ENCODE peak calls at places on chromosomes 6 and 20, in nine cellular contexts. S is adrenal gland; V is uterus; F is body of pancreas; Q is cardiac muscle cell; Z is CD4-positive, alpha-beta memory T cell; J is GM23248; K is CD8-positive, alpha-beta T cell; R is lung. U is an unnamed sample. For H3K36me3, the result is how much of the 10 kb centered on the place peaks cover.

GRCh38 chr6:117545161-117545595 is 57.1 kb downstream of the GOPC start:
- DNase-seq in R (no peak), F (no peak), S (no peak), V (no peak), J (no peak), K (no peak), Q (no peak), Z (no peak), U (peak)

GRCh38 chr6:52992980-52993379 is 2.1 kb downstream of the GSTA4 start:
- DNase-seq in F (no peak), S (peak), Z (no peak), J (peak), V (no peak), K (no peak), Q (no peak), R (no peak), U (no peak)

GRCh38 chr6:100078509-100078908 is 84.5 kb upstream of the MCHR2 start:
- DNase-seq in V (no peak), J (peak), K (no peak), Q (peak), S (peak), R (no peak), F (peak), Z (no peak), U (peak)

GRCh38 chr6:53426544-53427270 is 78.0 kb upstream of the ELOVL5 start:
- DNase-seq in R (no peak), K (no peak), F (no peak), S (no peak), V (no peak), J (no peak), Q (no peak), Z (no peak), U (no peak)

GRCh38 chr6:25138697-25139051 is 140.5 kb upstream of the CARMIL1 start:
- DNase-seq in Z (peak), J (peak), V (no peak), K (no peak), S (no peak), Q (no peak), F (no peak), R (no peak), U (peak)

GRCh38 chr20:36162272-36162966 is 7.9 kb downstream of the EPB41L1 start:
- DNase-seq in F (no peak), V (no peak), S (peak), K (no peak), Q (no peak), Z (no peak), R (no peak), J (peak), U (no peak)

GRCh38 chr6:89412071-89413005 is at the start of gene RRAGD:
- DNase-seq in S (peak), V (peak), R (peak), J (peak), Q (peak), F (peak), Z (peak), K (peak), U (peak)

GRCh38 chr6:10521104-10521808 is at the start of gene GCNT2:
- DNase-seq in J (no peak), V (no peak), Z (no peak), R (peak), S (no peak), F (no peak), K (no peak), Q (peak), U (peak)

GRCh38 chr6:119539066-119539746 is 189.6 kb upstream of the MAN1A1 start:
- DNase-seq in V (no peak), K (no peak), F (no peak), J (no peak), Z (no peak), R (no peak), S (no peak), Q (no peak), U (no peak)

GRCh38 chr6:35319346-35320030 is 21.9 kb downstream of the DEF6 start:
- DNase-seq in S (no peak), Q (no peak), K (no peak), F (no peak), V (no peak), Z (no peak), J (no peak), R (no peak), U (peak)

GRCh38 chr6:99520855-99521556 is 5.8 kb upstream of the USP45 start:
- DNase-seq in R (peak), Z (peak), F (peak), V (peak), K (peak), S (peak), J (peak), Q (peak), U (peak)

GRCh38 chr20:44131704-44132103 is 55.3 kb downstream of the JPH2 start:
- DNase-seq in S (no peak), Q (no peak), R (no peak), J (no peak), F (no peak), K (no peak), Z (no peak), V (no peak), U (no peak)

GRCh38 chr20:11144114-11144513 is 470.3 kb upstream of the JAG1 start:
- DNase-seq in Q (no peak), F (no peak), Z (no peak), R (no peak), J (peak), K (no peak), S (no peak), V (peak), U (no peak)

GRCh38 chr20:20831794-20832193 is 119.3 kb upstream of the RALGAPA2 start:
- DNase-seq in F (no peak), R (no peak), J (no peak), S (no peak), Q (no peak), Z (no peak), K (no peak), V (no peak), U (no peak)

GRCh38 chr6:143368426-143368825 is 82.1 kb downstream of the ADAT2 start:
- DNase-seq in J (peak), S (no peak), Z (no peak), V (no peak), F (no peak), K (no peak), R (no peak), Q (no peak), U (no peak)

GRCh38 chr6:152378154-152378553 is 259.0 kb downstream of the SYNE1 start:
- DNase-seq in Q (no peak), S (no peak), Z (no peak), R (no peak), F (no peak), K (no peak), J (peak), V (no peak), U (no peak)

GRCh38 chr6:98827295-98828159 is 6.8 kb upstream of the POU3F2 start:
- DNase-seq in V (no peak), J (peak), K (no peak), S (no peak), F (no peak), R (no peak), Z (no peak), Q (peak), U (no peak)

GRCh38 chr6:45741437-45742166 is 274.1 kb downstream of the CLIC5 start:
- DNase-seq in F (no peak), R (peak), Z (no peak), Q (no peak), J (peak), V (no peak), S (peak), K (no peak), U (no peak)

GRCh38 chr20:53369871-53370270 is 223.8 kb downstream of the ZNF217 start:
- DNase-seq in K (no peak), V (no peak), Z (no peak), S (no peak), Q (no peak), J (no peak), F (no peak), R (no peak), U (no peak)

GRCh38 chr20:37417857-37418501 is 72.0 kb downstream of the SRC start:
- DNase-seq in F (no peak), R (no peak), V (no peak), J (peak), K (no peak), Q (no peak), S (no peak), Z (no peak), U (no peak)

GRCh38 chr20:45987108-45987780 is 15.2 kb upstream of the ZNF335 start:
- DNase-seq in R (peak), K (peak), Z (peak), Q (peak), F (peak), V (no peak), S (peak), J (peak), U (peak)

GRCh38 chr20:48463916-48464315 is 363.9 kb downstream of the PREX1 start:
- DNase-seq in S (no peak), R (no peak), Z (no peak), F (no peak), Q (peak), V (peak), K (no peak), J (peak), U (no peak)

GRCh38 chr6:106882133-106882532 is 92.4 kb downstream of the CD24 start:
- DNase-seq in V (no peak), K (no peak), Z (no peak), Q (no peak), S (no peak), F (no peak), J (no peak), R (no peak), U (no peak)

GRCh38 chr6:159152014-159152413 is 17.2 kb upstream of the FNDC1 start:
- DNase-seq in Q (no peak), Z (no peak), J (peak), V (no peak), F (no peak), R (no peak), K (no peak), S (no peak), U (no peak)

GRCh38 chr6:15739867-15740266 is 77.0 kb upstream of the DTNBP1 start:
- DNase-seq in S (no peak), J (no peak), V (no peak), Z (no peak), F (no peak), Q (no peak), R (no peak), K (no peak), U (no peak)

GRCh38 chr20:53940883-53941546 is 129.4 kb downstream of the BCAS1 start:
- DNase-seq in J (peak), R (no peak), V (no peak), Z (no peak), F (no peak), S (peak), Q (no peak), K (no peak), U (peak)

GRCh38 chr6:85008311-85009015 is 244.1 kb upstream of the TBX18 start:
- DNase-seq in R (no peak), Q (no peak), S (no peak), V (no peak), Z (no peak), K (no peak), F (no peak), J (peak), U (no peak)

GRCh38 chr20:20731000-20731944 is 18.8 kb upstream of the RALGAPA2 start:
- DNase-seq in R (no peak), K (no peak), S (no peak), Q (no peak), V (no peak), Z (no peak), J (no peak), F (no peak), U (no peak)

GRCh38 chr6:133977983-133978895 is 25.2 kb downstream of the TBPL1 start:
- DNase-seq in F (peak), K (no peak), J (peak), Q (no peak), Z (no peak), S (peak), V (peak), R (no peak), U (peak)

GRCh38 chr6:128465368-128466343 is 54.7 kb downstream of the PTPRK start:
- DNase-seq in R (no peak), Q (no peak), K (no peak), F (no peak), S (no peak), V (no peak), J (peak), Z (no peak), U (peak)

GRCh38 chr20:63099426-63100267 is 92.9 kb upstream of the BHLHE23 start:
- DNase-seq in Q (no peak), V (no peak), J (no peak), R (no peak), F (peak), K (no peak), S (no peak), Z (no peak), U (no peak)

GRCh38 chr6:20534906-20535305 is 649 bp downstream of the CDKAL1 start:
- DNase-seq in F (no peak), V (no peak), S (no peak), Z (peak), R (no peak), Q (no peak), K (peak), J (peak), U (peak)

GRCh38 chr6:149897015-149897697 is 757 bp downstream of the RAET1E start:
- DNase-seq in R (peak), S (peak), Q (no peak), J (peak), V (peak), Z (no peak), F (peak), K (no peak), U (peak)

GRCh38 chr6:38640216-38640909 is 634 bp upstream of the BTBD9 start:
- DNase-seq in S (peak), J (peak), R (no peak), Z (no peak), F (no peak), Q (no peak), K (peak), V (no peak), U (no peak)

GRCh38 chr6:10425973-10426780 is 11.3 kb upstream of the TFAP2A start:
- DNase-seq in Z (no peak), S (no peak), Q (peak), K (no peak), J (peak), R (no peak), F (peak), V (no peak), U (no peak)

GRCh38 chr6:81366970-81367369 is 385.5 kb downstream of the TENT5A start:
- DNase-seq in R (no peak), F (no peak), K (no peak), Z (no peak), Q (no peak), V (no peak), J (no peak), S (peak), U (no peak)

GRCh38 chr20:23136893-23137745 is 51.0 kb upstream of the CD93 start:
- DNase-seq in Z (no peak), J (no peak), S (no peak), V (no peak), R (no peak), K (no peak), F (peak), Q (no peak), U (no peak)

GRCh38 chr6:44003345-44004061 is 123.7 kb downstream of the MRPL14 start:
- DNase-seq in R (no peak), S (no peak), J (no peak), Z (no peak), V (no peak), F (peak), K (no peak), Q (no peak), U (no peak)

DNA sequence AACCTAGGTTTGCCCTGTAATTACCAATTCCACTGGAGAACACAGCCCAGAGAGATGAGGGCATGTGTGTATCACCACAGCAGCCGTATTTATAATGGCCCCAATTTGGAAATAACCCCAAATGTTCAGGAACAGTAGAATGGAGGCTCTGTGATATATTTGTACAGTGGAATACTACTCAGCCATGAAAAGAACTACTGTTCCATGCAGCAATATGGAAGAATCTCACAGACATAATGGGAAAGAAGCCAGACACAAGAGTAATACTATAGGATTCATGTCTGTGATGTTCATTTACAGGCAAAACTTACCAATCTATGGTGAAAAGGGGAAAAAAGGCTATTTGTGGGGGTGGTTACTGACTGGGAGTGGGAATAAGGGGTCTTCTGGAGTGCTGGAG is 83.7 kb upstream of the TRAF3IP2 start:
- DNase-seq in Q (no peak), S (no peak), Z (no peak), F (no peak), R (no peak), J (no peak), V (no peak), K (no peak), U (no peak)
- H3K36me3 ChIP-seq in Q (under half), S (under half), Z (half or more), F (under half), R (under half), J (half or more), V (under half), K (half or more), U (under half)

GRCh38 chr20:57693002-57693582 is 16.7 kb downstream of the PMEPA1 start:
- DNase-seq in Q (no peak), K (no peak), S (no peak), F (peak), J (no peak), V (no peak), Z (no peak), R (no peak), U (peak)
- H3K36me3 ChIP-seq in Q (under half), K (under half), S (under half), F (under half), J (under half), V (under half), Z (under half), R (under half), U (under half)

GRCh38 chr20:33681728-33682353 is 4.3 kb downstream of the E2F1 start:
- DNase-seq in K (no peak), J (no peak), Q (no peak), F (no peak), Z (no peak), R (no peak), S (no peak), V (no peak), U (no peak)
- H3K36me3 ChIP-seq in K (under half), J (under half), Q (under half), F (under half), Z (under half), R (under half), S (under half), V (under half), U (under half)

GRCh38 chr20:34293119-34293518 is 10.0 kb downstream of the AHCY start:
- DNase-seq in S (no peak), Q (no peak), R (no peak), Z (no peak), V (no peak), F (peak), J (no peak), K (no peak), U (no peak)

GRCh38 chr20:34296468-34296867 is 6.7 kb downstream of the AHCY start:
- DNase-seq in S (no peak), F (no peak), J (no peak), K (no peak), R (no peak), Q (no peak), V (no peak), Z (no peak), U (no peak)

GRCh38 chr20:34295284-34295683 is 7.9 kb downstream of the AHCY start:
- DNase-seq in K (no peak), Q (no peak), V (no peak), R (no peak), F (no peak), Z (no peak), J (no peak), S (no peak), U (no peak)

GRCh38 chr20:34293589-34293988 is 9.6 kb downstream of the AHCY start:
- DNase-seq in Q (no peak), F (no peak), V (no peak), J (no peak), Z (no peak), R (no peak), S (no peak), K (no peak), U (no peak)

GRCh38 chr20:34294563-34294962 is 8.6 kb downstream of the AHCY start:
- DNase-seq in S (no peak), V (no peak), R (no peak), F (no peak), Z (no peak), J (no peak), Q (no peak), K (no peak), U (no peak)
- H3K36me3 ChIP-seq in S (under half), V (under half), R (under half), F (under half), Z (under half), J (under half), Q (under half), K (under half), U (under half)

GRCh38 chr6:33692078-33692759 is 19.3 kb downstream of the UQCC2 start:
- DNase-seq in Z (no peak), F (no peak), Q (peak), S (peak), K (no peak), V (no peak), R (peak), J (no peak), U (no peak)

GRCh38 chr6:33694401-33694931 is 17.0 kb downstream of the UQCC2 start:
- DNase-seq in Z (peak), R (no peak), Q (peak), F (peak), S (no peak), K (peak), V (peak), J (peak), U (no peak)

GRCh38 chr6:33692760-33693158 is 18.7 kb downstream of the UQCC2 start:
- DNase-seq in Z (peak), J (peak), Q (no peak), V (no peak), K (peak), F (no peak), S (no peak), R (no peak), U (peak)

GRCh38 chr6:33694977-33695376 is 16.5 kb downstream of the UQCC2 start:
- DNase-seq in V (no peak), R (no peak), F (no peak), S (no peak), J (no peak), Q (no peak), K (no peak), Z (no peak), U (no peak)

DNA sequence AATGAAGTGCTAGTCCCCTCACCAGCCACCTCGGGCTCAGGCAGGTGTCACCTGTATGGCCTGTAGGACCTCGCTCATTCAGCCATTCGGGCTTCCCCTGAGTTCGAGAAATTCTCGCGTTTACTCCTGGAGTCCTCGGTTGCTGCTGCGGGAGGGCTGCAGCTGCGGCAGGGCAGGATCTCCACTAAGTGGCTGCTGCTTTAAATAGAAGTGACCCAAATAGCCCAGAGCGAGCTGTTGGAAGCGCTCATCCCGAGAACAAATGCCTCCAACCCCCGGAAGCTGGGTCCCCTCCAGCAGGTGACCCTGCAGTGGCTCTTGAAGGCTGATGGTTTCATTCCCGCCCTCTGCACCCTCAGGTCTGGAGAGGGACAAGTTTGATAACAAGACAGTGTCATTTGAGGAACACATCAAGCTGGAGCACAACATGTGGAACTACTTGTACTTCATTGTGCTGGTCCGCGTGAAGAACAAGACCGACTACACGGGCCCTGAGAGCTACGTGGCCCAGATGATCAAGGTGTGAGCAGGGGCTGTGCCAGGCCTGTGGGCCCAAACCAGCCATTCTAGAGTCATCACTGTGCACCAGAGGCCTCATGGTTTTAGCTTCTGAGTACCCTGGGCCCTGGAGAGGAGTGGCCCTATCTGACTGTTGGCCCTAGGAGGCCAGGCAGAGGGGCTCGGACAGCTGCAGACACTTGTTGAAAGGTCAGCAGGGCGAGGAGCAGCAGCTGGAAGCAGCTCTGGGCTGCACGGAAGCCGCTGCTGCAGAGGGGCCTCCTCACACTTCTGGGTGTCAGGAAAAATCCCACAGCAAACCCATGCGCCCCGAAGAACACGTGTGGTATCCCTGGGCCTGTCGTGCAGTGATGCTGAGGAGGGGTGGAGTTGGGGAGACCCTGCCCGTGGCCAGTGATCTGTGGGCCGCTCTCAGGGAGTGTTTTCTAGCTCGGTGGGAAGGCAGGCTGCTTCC is 18.0 kb downstream of the UQCC2 start:
- DNase-seq in R (no peak), K (no peak), J (peak), Z (no peak), V (no peak), Q (peak), S (no peak), F (no peak), U (no peak)
- H3K36me3 ChIP-seq in R (half or more), K (under half), J (under half), Z (under half), V (under half), Q (under half), S (half or more), F (under half), U (under half)

U was measured in small intestine.